ENCODE peak calls at places on chromosomes 16 and 17, in four cellular contexts. C, O, B and F are unnamed samples.

GRCh38 chr17:57874434-57875108 is 24.7 kb upstream of the MRPS23 start:
- DNase-seq in C (no peak), O (no peak), B (no peak), F (peak)

GRCh38 chr16:48611329-48612137 is 1.6 kb upstream of the N4BP1 start:
- DNase-seq in C (peak), O (peak), B (peak), F (peak)

GRCh38 chr16:85249830-85250455 is 137.7 kb upstream of the CIBAR2 start:
- DNase-seq in C (no peak), O (no peak), B (no peak), F (no peak)

GRCh38 chr16:78184554-78185183 is 85.2 kb downstream of the WWOX start:
- DNase-seq in C (no peak), O (no peak), B (peak), F (no peak)

GRCh38 chr16:84737658-84738057 is 37.9 kb downstream of the USP10 start:
- DNase-seq in C (no peak), O (no peak), B (no peak), F (no peak)

GRCh38 chr17:68344701-68345136 is 53.4 kb downstream of the ARSG start:
- DNase-seq in C (no peak), O (no peak), B (no peak), F (no peak)

GRCh38 chr17:40490289-40490853 is 11.1 kb downstream of the TNS4 start:
- DNase-seq in C (no peak), O (peak), B (no peak), F (peak)

GRCh38 chr16:3095869-3096268 is 3.2 kb downstream of the ZSCAN10 start:
- DNase-seq in C (no peak), O (peak), B (no peak), F (no peak)

GRCh38 chr17:77720946-77721822 is 237.3 kb upstream of the TNRC6C start:
- DNase-seq in C (no peak), O (no peak), B (no peak), F (no peak)

GRCh38 chr17:81517339-81518112 is 4.9 kb upstream of the ACTG1 start:
- DNase-seq in C (peak), O (no peak), B (no peak), F (no peak)

GRCh38 chr17:44321246-44322120 is 3.1 kb downstream of the SLC25A39 start:
- DNase-seq in C (no peak), O (no peak), B (no peak), F (no peak)

GRCh38 chr16:90072442-90073105 is 4.6 kb downstream of the PRDM7 start:
- DNase-seq in C (no peak), O (no peak), B (no peak), F (no peak)

GRCh38 chr17:19805006-19805405 is 56.9 kb upstream of the ALDH3A1 start:
- DNase-seq in C (no peak), O (no peak), B (no peak), F (no peak)

GRCh38 chr17:19796457-19796856 is 48.4 kb upstream of the ALDH3A1 start:
- DNase-seq in C (no peak), O (no peak), B (no peak), F (no peak)

GRCh38 chr17:19799796-19800195 is 51.7 kb upstream of the ALDH3A1 start:
- DNase-seq in C (no peak), O (no peak), B (no peak), F (no peak)

GRCh38 chr17:19800571-19800970 is 52.5 kb upstream of the ALDH3A1 start:
- DNase-seq in C (no peak), O (no peak), B (no peak), F (no peak)
- TF ChIP-seq CBFB in C (no peak), O (no peak), B (no peak), F (no peak)

GRCh38 chr16:79146-80054 is 1.4 kb downstream of the MPG start:
- DNase-seq in C (no peak), O (no peak), B (no peak), F (no peak)

GRCh38 chr16:76535-77272 is 1.3 kb upstream of the MPG start:
- DNase-seq in C (no peak), O (peak), B (peak), F (no peak)

GRCh38 chr16:77273-77806 is 685 bp upstream of the MPG start:
- DNase-seq in C (no peak), O (peak), B (peak), F (peak)

GRCh38 chr16:77807-78443 is at the start of gene MPG:
- DNase-seq in C (no peak), O (peak), B (peak), F (peak)

DNA sequence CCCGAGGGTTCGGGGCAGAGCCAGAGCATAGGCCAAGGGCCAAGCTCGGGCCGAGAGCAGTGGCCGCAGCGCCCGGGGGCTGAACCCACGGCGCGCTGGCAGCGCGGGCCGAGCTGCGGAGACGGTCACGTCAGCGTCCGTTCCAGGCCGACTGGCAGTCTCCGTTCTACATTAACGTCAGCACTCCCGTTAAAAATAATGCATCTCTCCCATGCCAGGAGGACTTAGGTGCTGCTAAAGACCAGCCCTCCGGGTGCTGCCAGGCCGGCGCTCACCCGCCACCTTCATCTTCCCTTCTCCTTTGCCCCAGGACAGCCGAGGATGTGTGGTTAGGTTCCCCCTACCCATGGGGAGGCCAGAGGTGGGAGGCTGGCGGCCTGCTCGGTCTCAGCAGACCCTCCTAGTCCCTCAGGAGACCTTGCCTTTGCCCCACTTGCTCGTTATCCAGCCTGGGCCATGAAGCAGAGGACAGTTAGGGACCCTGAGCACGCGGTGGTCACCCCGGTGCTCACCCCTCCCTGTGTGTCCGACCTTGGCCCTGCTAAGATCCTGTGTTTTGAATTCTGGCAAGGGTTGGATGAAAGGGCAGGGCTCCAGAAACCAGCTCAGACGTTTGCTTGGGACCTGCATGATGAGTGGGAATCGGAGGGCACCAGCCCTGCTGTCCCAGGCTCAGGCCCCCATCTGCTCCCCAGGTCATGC is 570 bp downstream of the MPG start:
- DNase-seq in C (no peak), O (no peak), B (no peak), F (no peak)
- TF ChIP-seq CBFB in C (no peak), O (no peak), B (no peak), F (no peak)

DNA sequence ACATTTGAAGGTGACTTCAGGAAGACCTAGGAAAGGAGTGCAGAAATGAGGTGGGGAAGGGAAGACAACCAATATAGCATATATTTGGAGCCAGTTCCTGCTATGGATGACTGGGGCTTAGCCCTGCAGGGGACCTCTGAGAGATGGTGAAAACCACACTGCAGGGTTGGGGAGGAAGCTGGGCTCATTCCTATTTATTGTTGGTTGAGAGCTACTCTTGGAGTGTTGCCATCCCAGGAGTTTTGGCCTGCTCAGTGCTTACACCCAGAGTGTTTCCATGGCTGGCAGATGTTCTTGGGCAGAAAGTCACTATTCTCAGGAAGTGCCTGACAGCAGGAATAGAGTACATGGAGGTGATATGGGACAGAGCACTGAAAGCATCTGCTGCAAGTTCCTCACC is 145.8 kb downstream of the SPACA3 start:
- DNase-seq in C (no peak), O (no peak), B (no peak), F (no peak)
- TF ChIP-seq CBFB in C (no peak), O (no peak), B (no peak), F (no peak)

GRCh38 chr16:69190046-69190588 is 3.2 kb downstream of the SNTB2 start:
- DNase-seq in C (no peak), O (no peak), B (no peak), F (no peak)

GRCh38 chr16:69187891-69188451 is 1.0 kb downstream of the SNTB2 start:
- DNase-seq in C (no peak), O (peak), B (peak), F (peak)

GRCh38 chr16:69188716-69189115 is 1.8 kb downstream of the SNTB2 start:
- DNase-seq in C (no peak), O (no peak), B (no peak), F (no peak)

GRCh38 chr16:69187387-69187890 is 475 bp downstream of the SNTB2 start:
- DNase-seq in C (no peak), O (peak), B (no peak), F (peak)

DNA sequence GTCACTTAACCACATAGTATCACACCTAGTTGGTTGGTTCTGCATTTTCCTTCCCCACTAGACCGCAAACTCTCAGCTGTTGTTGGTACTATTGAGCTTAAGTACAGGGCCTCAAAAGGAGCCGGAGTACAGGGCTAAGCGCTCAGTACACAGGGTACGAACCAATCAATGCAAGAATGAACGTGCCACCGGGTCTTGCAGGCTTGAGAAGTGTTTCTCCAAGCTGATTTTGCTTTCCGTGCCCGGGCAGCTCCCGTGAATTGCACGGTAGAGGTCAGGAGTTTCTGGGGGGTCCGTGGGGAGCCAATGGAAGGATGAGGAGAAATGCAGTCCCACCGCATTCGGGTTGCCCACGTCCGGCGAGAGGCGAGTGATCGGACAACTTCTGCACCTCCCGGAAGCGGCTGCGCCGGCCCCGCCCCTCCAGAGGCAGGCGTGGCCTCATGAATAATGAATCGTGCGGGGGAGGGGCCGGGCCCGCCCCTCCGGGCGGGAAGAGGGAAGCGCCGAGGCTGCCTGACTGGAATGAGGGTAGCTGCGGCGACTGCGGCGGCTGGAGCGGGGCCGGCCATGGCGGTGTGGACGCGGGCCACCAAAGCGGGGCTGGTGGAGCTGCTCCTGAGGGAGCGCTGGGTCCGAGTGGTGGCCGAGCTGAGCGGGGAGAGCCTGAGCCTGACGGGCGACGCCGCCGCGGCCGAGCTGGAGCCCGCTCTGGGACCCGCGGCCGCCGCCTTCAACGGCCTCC is at the start of gene SNTB2:
- DNase-seq in C (peak), O (peak), B (peak), F (peak)
- TF ChIP-seq CBFB in C (peak), O (peak), B (peak), F (peak)

DNA sequence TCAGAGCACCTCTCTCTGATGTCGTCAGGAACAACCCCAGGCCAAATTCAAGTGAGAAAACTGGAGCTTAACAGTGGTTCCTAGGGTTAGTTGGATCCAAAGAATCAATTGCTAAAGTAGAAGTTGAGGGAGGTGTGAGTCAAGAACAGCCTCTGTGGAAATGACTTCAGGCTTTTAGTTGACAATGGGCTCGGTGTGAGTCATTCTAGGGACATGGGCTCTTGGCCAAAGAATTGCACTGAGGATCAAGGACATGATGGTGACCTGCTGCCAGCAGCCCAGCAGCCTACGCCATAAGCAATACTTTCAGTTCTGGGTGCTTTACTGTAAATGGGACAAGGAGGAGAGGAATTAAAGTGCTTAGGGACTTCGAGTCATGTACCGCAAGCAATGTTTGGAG is 32.1 kb upstream of the SMURF2 start:
- DNase-seq in C (no peak), O (no peak), B (peak), F (no peak)
- TF ChIP-seq CBFB in C (no peak), O (no peak), B (no peak), F (no peak)

GRCh38 chr16:88442811-88443576 is 10.1 kb upstream of the ZFPM1 start:
- DNase-seq in C (no peak), O (peak), B (peak), F (peak)
- TF ChIP-seq CBFB in C (no peak), O (peak), B (no peak), F (no peak)

DNA sequence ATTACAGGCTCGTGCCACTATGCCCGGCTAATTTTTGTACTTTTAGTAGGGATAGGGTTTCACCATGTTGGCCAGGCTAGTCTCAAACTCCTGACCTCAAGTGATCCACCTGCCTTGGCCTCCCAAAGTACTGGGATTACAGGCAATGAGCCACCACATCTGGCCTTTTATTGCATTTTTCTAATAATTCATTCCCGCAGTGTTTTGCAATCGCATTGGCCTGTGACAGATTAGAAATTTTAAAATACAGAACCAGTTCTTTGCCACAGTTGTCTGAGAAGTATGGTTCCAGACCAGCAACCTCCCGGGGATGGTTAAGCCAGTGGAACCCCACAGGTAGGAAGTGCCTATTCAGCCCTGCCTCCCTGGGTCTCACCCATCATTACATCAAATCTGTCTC is 3.2 kb upstream of the CRHR1 start:
- DNase-seq in C (no peak), O (no peak), B (no peak), F (no peak)
- TF ChIP-seq CBFB in C (no peak), O (no peak), B (no peak), F (no peak)

GRCh38 chr17:1899403-1900000 is 69.7 kb downstream of the RPA1 start:
- DNase-seq in C (no peak), O (no peak), B (no peak), F (no peak)

GRCh38 chr17:1898332-1898731 is 68.5 kb downstream of the RPA1 start:
- DNase-seq in C (no peak), O (no peak), B (no peak), F (no peak)

GRCh38 chr17:1896243-1897163 is 66.7 kb downstream of the RPA1 start:
- DNase-seq in C (peak), O (no peak), B (peak), F (no peak)

GRCh38 chr17:1894753-1895339 is 65.0 kb downstream of the RPA1 start:
- DNase-seq in C (no peak), O (no peak), B (no peak), F (no peak)

DNA sequence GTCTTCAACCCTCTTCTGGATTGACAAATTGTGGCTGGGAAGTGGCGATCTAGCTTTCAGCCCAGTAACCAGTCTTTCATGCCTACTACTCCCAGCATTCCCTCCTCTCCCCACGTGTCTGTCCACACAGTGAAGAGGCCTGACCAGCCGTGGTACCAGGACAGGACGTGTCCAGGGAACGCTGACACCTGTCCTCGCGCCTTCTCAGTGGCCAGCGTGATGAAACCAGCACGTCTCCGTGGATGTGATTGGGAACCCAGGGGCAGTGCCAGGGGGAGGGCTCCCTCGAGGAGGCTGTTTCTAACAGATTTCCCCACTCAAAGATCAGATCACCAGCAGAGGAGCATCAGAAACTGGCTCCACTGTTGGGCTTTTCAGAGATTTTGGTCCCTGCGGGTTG is 69.1 kb downstream of the RPA1 start:
- DNase-seq in C (no peak), O (no peak), B (no peak), F (no peak)
- TF ChIP-seq CBFB in C (no peak), O (no peak), B (no peak), F (no peak)

DNA sequence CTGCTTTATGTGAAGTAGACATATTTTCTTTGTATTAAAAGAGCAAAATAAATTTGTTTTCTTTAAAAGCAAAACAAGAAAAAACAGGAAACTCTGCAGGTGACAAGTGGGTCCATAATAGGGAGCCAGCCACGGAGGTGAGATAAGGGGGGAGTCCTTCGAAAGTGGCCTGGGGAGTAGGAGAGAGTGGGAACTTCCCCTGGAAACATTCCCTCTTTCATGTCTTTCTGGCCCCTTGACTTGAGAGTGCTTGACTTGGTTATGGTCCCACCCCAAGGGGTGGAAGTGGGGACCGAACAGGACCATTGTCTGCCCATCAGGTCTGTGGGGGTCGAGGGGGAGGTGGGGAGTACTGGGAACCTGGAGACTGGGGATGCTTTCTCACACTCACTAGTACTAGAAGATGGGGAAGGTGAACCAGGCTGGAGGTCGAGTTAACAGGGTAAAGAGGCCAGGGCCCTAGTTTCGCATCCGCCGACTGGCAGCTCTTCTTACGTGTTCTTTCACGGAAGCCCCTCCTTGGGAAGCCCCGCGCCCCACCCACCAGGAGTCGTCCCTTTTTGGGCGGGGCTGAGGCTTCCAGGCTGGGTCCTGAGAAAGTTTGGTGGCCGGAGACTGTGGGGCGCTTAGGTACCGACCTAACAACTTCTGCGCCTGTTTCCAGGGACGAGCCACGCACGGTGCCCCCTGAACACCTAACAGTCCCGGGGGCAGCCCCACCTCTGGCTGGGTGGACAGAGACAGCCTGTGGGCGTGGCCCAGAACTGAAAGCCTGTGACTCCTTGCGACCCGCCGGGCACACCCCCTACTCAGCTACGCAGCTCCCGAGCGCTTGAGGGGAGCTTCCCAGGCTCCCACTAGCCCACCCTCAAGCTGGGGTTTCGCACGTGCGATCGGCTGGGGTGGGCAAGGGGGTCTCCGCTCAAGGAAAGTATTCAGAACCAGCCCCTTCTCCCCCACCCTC is 790 bp downstream of the TRADD start:
- DNase-seq in C (peak), O (peak), B (peak), F (peak)
- TF ChIP-seq CBFB in C (peak), O (no peak), B (no peak), F (no peak)